ENCODE peak calls at places on chromosome 13, in six cellular contexts. Z, Q, C, G, X and S are unnamed samples.

GRCh38 chr13:29428310-29428991 is 167.0 kb downstream of the SLC7A1 start:
- DNase-seq in Z (no peak), Q (no peak), C (peak), G (no peak), X (no peak), S (no peak)

GRCh38 chr13:107210216-107211010 is 642.5 kb upstream of the ARGLU1 start:
- DNase-seq in Z (no peak), Q (no peak), C (peak), G (peak), X (no peak), S (peak)

GRCh38 chr13:49532593-49532992 is 36.8 kb downstream of the PHF11 start:
- DNase-seq in Z (no peak), Q (no peak), C (no peak), G (no peak), X (no peak), S (no peak)

GRCh38 chr13:24220086-24220703 is 59.7 kb downstream of the SPATA13 start:
- DNase-seq in Z (peak), Q (no peak), C (peak), G (peak), X (peak), S (peak)

GRCh38 chr13:77637583-77637982 is 59.9 kb upstream of the SLAIN1 start:
- DNase-seq in Z (no peak), Q (no peak), C (no peak), G (no peak), X (no peak), S (no peak)

GRCh38 chr13:71378992-71379905 is 487.8 kb downstream of the DACH1 start:
- DNase-seq in Z (no peak), Q (no peak), C (peak), G (no peak), X (no peak), S (peak)

GRCh38 chr13:58804832-58805231 is 1173.3 kb downstream of the PCDH17 start:
- DNase-seq in Z (no peak), Q (no peak), C (no peak), G (no peak), X (no peak), S (no peak)

GRCh38 chr13:114100446-114101320 is 31.7 kb downstream of the RASA3 start:
- DNase-seq in Z (no peak), Q (peak), C (no peak), G (peak), X (no peak), S (peak)

GRCh38 chr13:27634231-27634630 is 12.5 kb downstream of the POLR1D start:
- DNase-seq in Z (no peak), Q (peak), C (no peak), G (no peak), X (no peak), S (no peak)

DNA sequence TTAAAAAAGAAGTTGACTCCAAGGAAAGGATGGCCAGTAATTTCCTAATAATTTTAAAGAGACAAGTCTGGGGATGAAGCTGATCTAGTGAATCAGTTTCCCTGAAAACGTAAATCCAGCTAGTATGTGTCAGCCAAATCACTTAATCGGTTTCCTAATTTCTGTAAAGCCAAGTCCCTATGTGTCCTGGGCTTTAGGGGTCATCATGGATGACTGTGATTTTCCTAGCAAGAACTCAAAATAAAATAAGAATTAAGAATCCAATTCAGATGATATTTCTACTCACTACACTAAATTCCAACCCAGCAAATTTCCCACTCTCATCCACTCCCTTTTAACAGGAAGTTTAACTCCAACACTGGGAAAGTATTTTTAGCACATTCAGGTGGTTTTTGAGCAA is 35.8 kb downstream of the ELF1 start:
- DNase-seq in Z (no peak), Q (no peak), C (peak), G (no peak), X (no peak), S (peak)
- H3K4me3 ChIP-seq in Z (peak), Q (no peak), C (no peak), G (peak), X (peak), S (peak)

DNA sequence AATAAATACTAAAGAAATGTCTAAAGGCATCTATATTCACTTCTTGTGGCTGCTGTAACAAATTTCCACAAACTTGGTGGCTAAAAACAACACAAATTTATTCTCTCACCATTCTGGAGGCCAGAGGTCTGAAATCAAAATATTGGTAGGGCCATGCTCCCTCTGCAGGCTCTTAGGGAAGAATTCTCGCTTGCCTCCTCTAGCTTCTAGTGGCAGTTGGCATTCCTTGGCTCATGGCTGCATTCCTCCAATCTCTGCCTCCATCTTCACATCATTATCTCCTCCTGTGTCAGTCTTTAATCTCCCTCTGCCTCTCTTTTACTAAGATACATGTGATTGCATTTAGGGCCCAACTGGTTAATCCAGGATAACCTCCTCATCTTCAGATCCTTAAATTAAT is 54.1 kb upstream of the RFXAP start:
- DNase-seq in Z (no peak), Q (no peak), C (no peak), G (no peak), X (no peak), S (no peak)
- TF ChIP-seq CTCF in Z (no peak), Q (no peak), C (no peak), G (no peak), X (no peak), S (no peak)

DNA sequence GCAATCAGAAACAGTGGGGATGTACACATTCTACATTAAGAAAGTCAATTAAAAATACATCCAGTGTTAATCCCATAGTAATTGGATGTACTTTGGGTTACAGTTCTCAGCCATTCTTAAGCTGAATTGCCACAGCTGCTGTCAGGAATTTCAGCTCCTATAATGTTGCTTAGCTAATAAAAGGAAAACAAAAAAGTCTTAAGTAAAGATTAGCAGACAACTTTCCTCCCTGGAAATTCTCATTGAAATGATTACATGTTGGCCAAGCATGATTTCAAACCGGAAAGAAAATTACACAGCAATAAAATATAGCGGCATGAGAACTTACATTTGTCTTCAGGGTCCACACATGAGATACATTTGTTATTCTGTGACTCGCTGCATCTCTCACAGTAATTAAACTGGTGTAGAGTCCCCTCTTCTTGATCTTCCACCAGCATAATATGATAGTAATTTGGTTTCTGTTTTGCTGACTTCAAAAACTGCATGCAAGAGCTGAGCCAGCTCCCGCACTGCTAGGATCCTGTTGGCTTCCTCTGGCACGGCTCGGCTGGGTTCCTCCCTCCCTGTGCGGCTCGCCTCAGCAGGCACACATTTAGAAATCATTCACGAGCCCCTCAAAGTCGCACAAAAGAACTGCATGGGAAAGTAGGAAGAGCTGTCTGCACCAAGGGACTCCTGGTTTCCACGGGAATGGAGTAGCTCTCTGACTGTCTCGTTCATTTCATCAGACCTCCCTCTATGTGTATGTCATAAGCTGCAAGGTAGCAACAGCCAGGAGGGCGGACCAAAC is at the start of gene HTR2A:
- DNase-seq in Z (no peak), Q (peak), C (peak), G (peak), X (no peak), S (peak)
- H3K4me3 ChIP-seq in Z (peak), Q (no peak), C (peak), G (no peak), X (no peak), S (peak)

GRCh38 chr13:63120883-63121282 is 1705.2 kb upstream of the PCDH20 start:
- DNase-seq in Z (no peak), Q (no peak), C (no peak), G (no peak), X (no peak), S (no peak)

GRCh38 chr13:63124863-63125262 is 1709.2 kb upstream of the PCDH20 start:
- DNase-seq in Z (no peak), Q (no peak), C (peak), G (peak), X (peak), S (peak)
- TF ChIP-seq CTCF in Z (no peak), Q (no peak), C (no peak), G (no peak), X (peak), S (peak)

GRCh38 chr13:46643165-46643777 is 90.3 kb downstream of the LRCH1 start:
- DNase-seq in Z (no peak), Q (no peak), C (peak), G (no peak), X (no peak), S (no peak)

GRCh38 chr13:46642254-46642653 is 89.3 kb downstream of the LRCH1 start:
- DNase-seq in Z (no peak), Q (no peak), C (no peak), G (no peak), X (no peak), S (no peak)

GRCh38 chr13:46640843-46641242 is 87.9 kb downstream of the LRCH1 start:
- DNase-seq in Z (no peak), Q (no peak), C (peak), G (no peak), X (no peak), S (no peak)

GRCh38 chr13:46639033-46639981 is 86.3 kb downstream of the LRCH1 start:
- DNase-seq in Z (no peak), Q (no peak), C (peak), G (peak), X (no peak), S (no peak)

DNA sequence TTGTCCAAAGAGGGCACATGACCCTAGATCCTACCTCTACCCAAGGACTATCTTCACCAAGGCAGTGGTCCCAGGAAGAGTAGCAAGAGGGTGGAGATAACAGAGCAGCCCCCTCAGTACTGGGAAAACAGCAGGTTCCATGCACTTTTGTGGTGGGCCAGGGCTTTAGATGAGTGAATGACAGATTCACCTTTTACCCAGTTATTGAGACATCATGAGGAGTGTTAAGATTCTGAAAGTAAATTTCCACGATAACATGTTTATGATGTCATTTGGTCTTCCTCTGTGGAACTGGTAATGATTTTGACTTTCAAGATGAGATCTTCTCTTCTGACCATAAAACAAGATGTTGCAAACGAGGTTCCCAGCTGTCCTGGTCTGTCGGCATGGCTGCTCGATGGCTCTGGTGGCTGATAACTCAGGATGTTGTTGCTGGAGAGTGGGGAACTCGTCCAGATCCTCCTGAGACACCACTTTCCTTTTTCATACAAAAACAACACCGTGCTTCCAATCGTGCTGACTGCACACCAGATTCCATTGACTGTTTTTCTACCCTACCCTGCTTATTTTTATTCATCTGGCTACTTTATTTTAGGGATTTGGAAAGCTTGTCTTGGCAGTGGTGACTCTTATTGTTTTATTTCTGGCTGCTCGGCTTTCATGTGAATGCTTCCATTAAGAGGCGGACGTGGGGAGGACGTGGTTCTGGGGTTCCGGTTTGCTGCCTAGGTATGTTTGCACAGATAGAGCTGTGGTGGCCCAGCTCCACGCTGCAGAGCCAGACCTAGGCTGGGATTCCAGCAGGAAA is 88.5 kb downstream of the LRCH1 start:
- DNase-seq in Z (no peak), Q (peak), C (peak), G (peak), X (no peak), S (peak)
- H3K4me3 ChIP-seq in Z (peak), Q (no peak), C (no peak), G (no peak), X (no peak), S (peak)

DNA sequence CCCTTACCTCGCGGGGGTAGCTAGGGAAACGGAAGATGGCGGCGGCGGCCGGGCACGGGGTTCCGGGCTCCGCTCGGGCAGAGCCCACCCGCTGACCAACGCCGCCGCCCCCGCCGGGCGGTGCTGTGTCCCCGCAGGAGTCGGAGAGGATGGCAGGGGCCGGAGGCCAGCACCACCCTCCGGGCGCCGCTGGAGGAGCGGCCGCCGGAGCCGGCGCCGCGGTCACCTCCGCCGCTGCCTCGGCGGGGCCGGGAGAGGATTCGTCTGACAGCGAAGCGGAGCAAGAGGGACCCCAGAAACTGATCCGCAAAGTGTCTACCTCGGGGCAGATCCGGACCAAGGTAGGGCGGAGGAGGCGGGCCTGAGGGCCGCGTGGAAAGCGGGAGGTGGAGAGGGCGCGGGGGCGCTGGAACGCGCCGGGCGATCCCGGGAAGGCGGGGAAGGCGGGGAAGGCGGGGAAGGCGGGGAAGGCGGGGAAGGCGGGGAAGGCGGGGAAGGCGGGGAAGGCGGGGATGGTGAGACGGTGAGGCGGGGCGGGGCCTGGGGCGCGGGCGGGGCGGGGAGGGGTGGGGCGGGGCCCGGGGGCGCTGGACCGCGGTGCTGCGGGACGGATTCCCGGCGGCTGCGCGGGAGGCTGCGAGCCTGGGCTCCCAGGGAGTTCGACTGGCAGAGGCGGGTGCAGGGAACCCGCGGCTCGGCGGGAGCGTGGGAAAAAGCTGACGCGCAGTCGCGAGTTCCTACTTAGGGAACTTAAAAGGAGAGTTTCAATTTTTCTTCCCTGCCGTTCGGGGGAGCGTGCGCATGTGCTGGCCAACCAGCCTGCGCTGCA is at the start of gene DGKH:
- DNase-seq in Z (peak), Q (peak), C (peak), G (peak), X (peak), S (peak)
- TF ChIP-seq CTCF in Z (no peak), Q (no peak), C (peak), G (no peak), X (no peak), S (no peak)

GRCh38 chr13:46178821-46179220 is 3.2 kb downstream of the LCP1 start:
- DNase-seq in Z (no peak), Q (no peak), C (no peak), G (no peak), X (no peak), S (no peak)
- H3K4me3 ChIP-seq in Z (peak), Q (no peak), C (no peak), G (peak), X (peak), S (no peak)

GRCh38 chr13:80309926-80310325 is 31.0 kb downstream of the SPRY2 start:
- DNase-seq in Z (no peak), Q (no peak), C (no peak), G (no peak), X (no peak), S (no peak)

GRCh38 chr13:80307401-80307987 is 33.4 kb downstream of the SPRY2 start:
- DNase-seq in Z (no peak), Q (no peak), C (no peak), G (no peak), X (no peak), S (no peak)

GRCh38 chr13:80303225-80303811 is 37.6 kb downstream of the SPRY2 start:
- DNase-seq in Z (no peak), Q (no peak), C (no peak), G (no peak), X (no peak), S (no peak)

GRCh38 chr13:80305737-80306136 is 35.2 kb downstream of the SPRY2 start:
- DNase-seq in Z (no peak), Q (no peak), C (no peak), G (peak), X (no peak), S (no peak)

GRCh38 chr13:80306573-80306972 is 34.4 kb downstream of the SPRY2 start:
- DNase-seq in Z (no peak), Q (no peak), C (no peak), G (no peak), X (no peak), S (no peak)
- TF ChIP-seq CTCF in Z (no peak), Q (no peak), C (no peak), G (no peak), X (no peak), S (no peak)